ENCODE peak calls at places on chromosomes 1 and 21, in four cellular contexts. O is HCT116, D is WERI-Rb-1, X is H9. M is an unnamed sample.

GRCh38 chr1:178241057-178241456 is 147.2 kb downstream of the RASAL2 start:
- DNase-seq in O (no peak), D (no peak), X (no peak), M (no peak)

GRCh38 chr1:66258404-66259105 is 275.4 kb upstream of the SGIP1 start:
- DNase-seq in O (no peak), D (no peak), X (no peak), M (no peak)

GRCh38 chr1:37631039-37631428 is 3.7 kb downstream of the RSPO1 start:
- DNase-seq in O (no peak), D (peak; percentile 84), X (no peak), M (no peak)

GRCh38 chr1:228747536-228747935 is 12.3 kb downstream of the RHOU start:
- DNase-seq in O (no peak), D (no peak), X (no peak), M (no peak)

GRCh38 chr1:161190962-161191521 is 7.8 kb downstream of the ADAMTS4 start:
- DNase-seq in O (no peak), D (no peak), X (peak; percentile 48), M (no peak)

GRCh38 chr21:33231526-33231925 is 1.8 kb downstream of the IFNAR2 start:
- DNase-seq in O (no peak), D (no peak), X (no peak), M (no peak)

GRCh38 chr1:116377564-116378529 is 4.8 kb downstream of the ATP1A1 start:
- DNase-seq in O (no peak), D (no peak), X (no peak), M (no peak)

GRCh38 chr1:117537291-117537920 is 68.4 kb upstream of the TENT5C start:
- DNase-seq in O (no peak), D (no peak), X (peak; percentile 64), M (no peak)

GRCh38 chr1:200409203-200409760 is 554 bp downstream of the ZNF281 start:
- DNase-seq in O (no peak), D (peak; percentile 69), X (peak; percentile 46), M (no peak)

DNA sequence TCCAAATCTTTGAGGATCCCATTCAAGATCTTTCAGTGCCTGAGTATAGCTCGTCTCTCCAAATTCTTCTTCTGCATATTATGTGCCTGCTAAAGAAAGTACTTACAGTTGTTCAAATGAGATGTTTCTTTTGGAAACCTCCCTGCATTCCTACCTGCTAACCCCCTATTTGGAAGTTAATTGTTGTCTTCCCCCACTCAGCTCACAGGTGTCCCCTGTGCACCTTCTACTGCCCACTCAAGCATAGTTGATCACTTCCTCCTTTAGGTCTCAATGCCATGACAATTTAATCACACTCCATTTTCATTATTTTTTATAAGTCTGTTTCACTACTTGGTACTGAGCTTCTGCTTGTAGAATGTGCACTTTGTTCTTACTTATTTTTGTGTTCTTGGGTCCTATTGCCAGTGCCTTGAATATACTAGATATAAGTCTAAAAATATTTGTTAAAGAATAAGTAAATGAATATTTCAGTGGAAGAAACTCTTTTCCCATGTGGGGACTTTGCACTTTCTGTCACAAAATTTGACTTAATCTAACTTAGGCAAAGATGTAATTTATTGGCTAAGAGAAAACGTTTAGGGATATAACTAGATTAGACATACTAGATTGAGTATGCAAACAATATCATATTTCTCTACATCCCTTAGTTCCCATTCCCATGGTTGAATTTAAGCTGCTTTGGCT is 16.2 kb upstream of the PTPRC start:
- DNase-seq in O (no peak), D (no peak), X (no peak), M (no peak)
- H3K27ac ChIP-seq in O (no peak overlapping the region), D (no peak overlapping the region), X (no peak overlapping the region), M (no peak overlapping the region)

GRCh38 chr21:42747746-42748351 is 94.4 kb downstream of the PDE9A start:
- DNase-seq in O (no peak), D (peak; percentile 45), X (no peak), M (no peak)
- H3K27ac ChIP-seq in O (no peak overlapping the region), D (peak overlapping the region; percentile 61), X (no peak overlapping the region), M (no peak overlapping the region)

DNA sequence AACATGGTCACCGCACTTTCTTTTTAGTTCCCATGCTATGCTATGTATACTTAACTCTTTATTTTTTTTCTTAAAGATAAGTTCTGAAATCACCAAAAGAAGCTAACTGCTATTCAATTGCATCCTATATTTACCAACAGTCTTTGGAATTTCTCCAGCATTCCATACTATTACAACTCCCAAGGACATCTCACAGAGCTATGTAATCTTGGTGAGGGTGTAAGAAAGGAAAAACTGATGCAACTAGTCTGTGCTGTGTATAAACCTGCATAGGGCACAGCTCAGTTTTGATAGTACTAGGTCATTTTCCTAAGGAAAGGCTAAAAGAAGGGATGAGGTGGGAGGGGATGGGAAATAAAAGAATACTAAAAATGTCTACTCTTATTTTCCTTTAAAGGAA is 78.0 kb downstream of the PTPN14 start:
- DNase-seq in O (no peak), D (no peak), X (no peak), M (no peak)
- H3K27ac ChIP-seq in O (no peak overlapping the region), D (no peak overlapping the region), X (no peak overlapping the region), M (no peak overlapping the region)

DNA sequence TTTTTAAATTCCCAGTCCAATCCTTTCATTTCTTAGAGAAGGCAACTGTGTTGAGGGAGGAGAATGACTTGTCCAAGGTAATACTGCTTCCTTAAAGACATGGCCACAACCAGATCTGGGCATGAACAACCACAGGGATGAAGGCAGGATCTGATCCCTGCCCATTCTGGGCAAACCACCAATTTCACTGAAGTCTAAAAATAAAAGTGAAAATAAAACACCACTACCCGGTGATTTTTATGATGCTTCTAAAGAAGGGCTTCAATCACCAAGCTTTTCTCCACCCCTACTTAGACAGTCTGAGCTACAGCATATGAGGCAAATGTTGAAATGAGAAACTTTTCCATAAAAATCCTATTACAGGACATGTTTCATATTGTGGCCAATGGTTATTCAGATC is 133.0 kb downstream of the PTPN14 start:
- DNase-seq in O (no peak), D (no peak), X (no peak), M (no peak)
- H3K27ac ChIP-seq in O (no peak overlapping the region), D (no peak overlapping the region), X (no peak overlapping the region), M (no peak overlapping the region)

DNA sequence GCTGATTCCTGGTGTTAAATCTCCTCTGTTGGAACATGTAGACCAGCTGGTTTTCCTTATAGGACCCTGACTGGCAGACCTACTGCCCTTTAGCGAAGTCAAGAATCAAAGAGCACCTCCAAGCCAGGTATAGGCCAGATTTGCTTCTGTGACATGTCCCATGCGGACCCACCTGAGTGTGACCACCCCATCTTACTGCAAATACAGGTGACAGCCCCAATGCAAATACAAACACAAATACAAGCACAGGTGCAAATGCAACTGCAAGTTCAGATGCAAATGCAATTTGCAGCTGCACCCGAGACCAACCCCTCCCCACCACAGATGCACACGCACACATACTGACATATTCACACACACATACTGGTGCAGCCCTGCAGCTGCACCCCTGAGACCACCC is 72.3 kb downstream of the SIK1 start:
- DNase-seq in O (no peak), D (no peak), X (no peak), M (no peak)
- H3K27ac ChIP-seq in O (no peak overlapping the region), D (no peak overlapping the region), X (no peak overlapping the region), M (no peak overlapping the region)

GRCh38 chr1:149849246-149849946 is 50.0 kb upstream of the BOLA1 start:
- DNase-seq in O (no peak), D (no peak), X (no peak), M (no peak)
- H3K27ac ChIP-seq in O (peak overlapping the region; percentile 86), D (peak overlapping the region; percentile 86), X (peak overlapping the region; percentile 57), M (peak overlapping the region; percentile 74)